ENCODE peak calls at places on chromosomes 5 and 9, in eight cellular contexts. Y is left ventricle myocardium inferior, Z is heart right ventricle, S is pancreas, A is astrocyte, H is PC-9, O is substantia nigra, X is GM23248. D is an unnamed sample.

GRCh38 chr5:123007771-123008170 is 28.8 kb downstream of the PPIC start:
- DNase-seq in S (no peak), X (no peak), O (no peak), A (no peak), Z (no peak), Y (no peak), H (no peak), D (no peak)

GRCh38 chr5:149636861-149637246 is 55.6 kb downstream of the ARHGEF37 start:
- DNase-seq in H (no peak), Y (no peak), X (peak), O (no peak), S (peak), Z (peak), A (peak), D (no peak)

GRCh38 chr5:122805481-122805880 is 30.6 kb downstream of the SNX2 start:
- DNase-seq in Y (no peak), A (peak), S (no peak), X (peak), Z (no peak), H (no peak), O (no peak), D (peak)

GRCh38 chr5:74865799-74866652 is at the start of gene FAM169A:
- DNase-seq in X (peak), A (peak), Z (peak), Y (no peak), S (peak), H (peak), O (no peak), D (no peak)

GRCh38 chr9:38227656-38228055 is 158.6 kb upstream of the SHB start:
- DNase-seq in X (peak), A (peak), S (no peak), H (no peak), O (no peak), Y (no peak), Z (no peak), D (no peak)

GRCh38 chr5:34656700-34657549 is 797 bp downstream of the RAI14 start:
- DNase-seq in X (peak), Z (peak), O (no peak), Y (peak), A (no peak), H (no peak), S (peak), D (no peak)

GRCh38 chr9:136401173-136401922 is 1.4 kb upstream of the SNAPC4 start:
- DNase-seq in Z (no peak), Y (no peak), S (no peak), H (no peak), A (no peak), O (no peak), X (peak), D (no peak)

GRCh38 chr9:94929373-94929764 is 202.9 kb downstream of the AOPEP start:
- DNase-seq in O (no peak), Y (peak), H (no peak), S (no peak), Z (peak), X (no peak), A (peak), D (no peak)

GRCh38 chr9:111957856-111958631 is 61.4 kb downstream of the UGCG start:
- DNase-seq in S (no peak), O (no peak), Z (no peak), Y (no peak), H (peak), A (peak), X (peak), D (peak)

DNA sequence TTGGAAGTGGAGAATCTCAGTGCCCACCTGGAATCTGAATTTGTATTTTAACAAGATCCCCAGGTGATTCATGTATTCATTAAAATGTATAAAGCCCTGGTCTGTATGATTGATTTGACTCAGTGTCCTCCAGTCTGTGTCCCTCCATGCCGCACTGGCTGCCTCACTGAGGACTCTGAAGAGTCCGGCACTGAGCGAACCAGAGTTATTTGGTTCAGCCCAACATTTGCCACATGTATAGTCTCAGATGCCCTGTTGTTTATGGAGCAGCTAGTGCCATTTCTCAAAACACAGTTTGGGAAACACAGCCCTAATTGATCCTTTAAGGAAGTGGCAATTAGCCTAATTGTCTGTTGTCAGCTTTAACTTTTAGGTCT is 6.7 kb downstream of the ERGIC1 start:
- DNase-seq in S (no peak), A (no peak), Y (no peak), X (no peak), H (no peak), Z (no peak), O (no peak), D (no peak)
- H3K27ac ChIP-seq in S (peak), A (no peak), Y (peak), X (peak), H (no peak), Z (peak), O (no peak), D (no peak)

GRCh38 chr5:402615-403359 is 40.2 kb upstream of the EXOC3 start:
- DNase-seq in O (no peak), H (no peak), Y (no peak), Z (no peak), S (no peak), X (no peak), A (peak), D (no peak)
- H3K27ac ChIP-seq in O (no peak), H (no peak), Y (no peak), Z (no peak), S (no peak), X (no peak), A (no peak), D (no peak)

DNA sequence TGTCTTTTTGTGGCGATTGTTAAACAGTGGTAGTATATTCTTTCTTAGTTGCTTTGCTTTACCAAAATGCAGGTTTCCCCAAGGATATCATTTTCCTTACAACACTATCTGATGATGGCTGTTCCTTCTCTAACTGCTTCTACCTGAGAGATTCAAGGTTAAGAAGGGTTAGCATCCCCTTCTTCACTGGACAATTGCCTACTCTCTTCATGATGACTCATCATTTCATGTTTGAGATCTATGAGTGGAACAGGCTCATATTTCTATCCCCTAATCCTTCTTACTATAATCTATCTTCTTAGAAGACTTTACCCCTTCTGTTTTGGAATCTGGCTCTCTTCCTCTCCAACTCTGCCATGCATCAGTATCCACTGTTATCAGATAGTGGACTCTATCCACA is 54.4 kb downstream of the NR3C1 start:
- DNase-seq in S (no peak), Z (no peak), X (peak), O (no peak), Y (no peak), H (no peak), A (no peak), D (no peak)
- H3K27ac ChIP-seq in S (no peak), Z (peak), X (peak), O (no peak), Y (no peak), H (peak), A (no peak), D (no peak)

GRCh38 chr5:95916687-95917085 is 45.0 kb downstream of the ELL2 start:
- DNase-seq in H (no peak), O (no peak), Y (no peak), Z (no peak), A (no peak), S (no peak), X (no peak), D (no peak)
- H3K27ac ChIP-seq in H (no peak), O (peak), Y (peak), Z (no peak), A (no peak), S (no peak), X (peak), D (peak)

GRCh38 chr9:129718647-129719046 is 34.2 kb downstream of the PTGES start:
- DNase-seq in Z (no peak), X (no peak), Y (no peak), O (no peak), S (no peak), H (no peak), A (no peak), D (no peak)
- H3K27ac ChIP-seq in Z (no peak), X (peak), Y (no peak), O (no peak), S (no peak), H (no peak), A (no peak), D (no peak)

D was measured in epithelial cell of prostate.